ENCODE peak calls at places on chromosomes 7 and 10, in four cellular contexts. I is GM23338, H is Peyer's patch, Y is GM23248. P is an unnamed sample.

GRCh38 chr7:30468791-30469190 is 9.8 kb downstream of the NOD1 start:
- DNase-seq in I (no peak), H (no peak), Y (peak; percentile 77), P (no peak)

GRCh38 chr10:70445718-70446485 is 4.4 kb upstream of the NODAL start:
- DNase-seq in I (peak; percentile 65), H (no peak), Y (peak; percentile 36), P (no peak)

GRCh38 chr7:73909996-73910395 is 49.0 kb downstream of the TMEM270 start:
- DNase-seq in Y (no peak), I (no peak), H (no peak), P (no peak)

GRCh38 chr10:58157076-58157766 is 110.5 kb downstream of the IPMK start:
- DNase-seq in I (no peak), H (no peak), Y (peak; percentile 99), P (no peak)

GRCh38 chr10:35789996-35790395 is 147.9 kb upstream of the FZD8 start:
- DNase-seq in I (no peak), Y (peak; percentile 71), H (no peak), P (no peak)

GRCh38 chr10:63703113-63703670 is 182.0 kb downstream of the REEP3 start:
- DNase-seq in I (peak; percentile 15), H (no peak), Y (no peak), P (no peak)

GRCh38 chr10:72068901-72069446 is 19.4 kb downstream of the SPOCK2 start:
- DNase-seq in Y (no peak), H (no peak), I (no peak), P (no peak)

GRCh38 chr7:39465055-39465929 is 100.9 kb upstream of the YAE1 start:
- DNase-seq in H (no peak), I (peak; percentile 91), Y (peak; percentile 83), P (peak; percentile 67)

GRCh38 chr10:51010977-51011376 is 63.3 kb upstream of the PRKG1 start:
- DNase-seq in Y (peak; percentile 62), H (no peak), I (peak; percentile 71), P (no peak)

GRCh38 chr10:3074145-3074665 is 6.9 kb downstream of the PFKP start:
- DNase-seq in I (no peak), Y (no peak), H (no peak), P (no peak)

GRCh38 chr10:97154162-97154561 is 31.6 kb downstream of the SLIT1 start:
- DNase-seq in Y (no peak), I (no peak), H (no peak), P (no peak)

GRCh38 chr10:97150616-97151015 is 35.1 kb downstream of the SLIT1 start:
- DNase-seq in I (no peak), H (no peak), Y (no peak), P (no peak)

GRCh38 chr10:97151307-97151914 is 34.3 kb downstream of the SLIT1 start:
- DNase-seq in H (no peak), I (no peak), Y (no peak), P (no peak)

GRCh38 chr10:97154789-97155188 is 31.0 kb downstream of the SLIT1 start:
- DNase-seq in I (no peak), H (no peak), Y (no peak), P (no peak)

GRCh38 chr10:97153276-97153850 is 32.4 kb downstream of the SLIT1 start:
- DNase-seq in Y (no peak), I (no peak), H (no peak), P (no peak)
- H3K4me1 ChIP-seq in Y (no peaks in the 10 kb centered on the region), I (no peaks in the 10 kb centered on the region), H (no peaks in the 10 kb centered on the region), P (no peaks in the 10 kb centered on the region)

GRCh38 chr10:536371-536925 is 153.0 kb downstream of the DIP2C start:
- DNase-seq in I (no peak), H (no peak), Y (peak; percentile 77), P (no peak)
- H3K27ac ChIP-seq in I (no peak overlapping the region), H (no peak overlapping the region), Y (peak overlapping the region; percentile 8), P (no peak overlapping the region)

GRCh38 chr10:47340613-47341170 is 7.5 kb upstream of the RBP3 start:
- DNase-seq in Y (peak; percentile 59), H (peak; percentile 44), I (peak; percentile 69), P (peak; percentile 73)
- H3K27me3 ChIP-seq in Y (peaks cover 57% of the 10 kb centered on the region), H (no peaks in the 10 kb centered on the region), I (no peaks in the 10 kb centered on the region), P (no peaks in the 10 kb centered on the region)

GRCh38 chr7:83520706-83521105 is 128.2 kb downstream of the SEMA3E start:
- DNase-seq in H (no peak), I (no peak), Y (no peak), P (no peak)
- H3K4me1 ChIP-seq in H (no peaks in the 10 kb centered on the region), I (peaks cover 13% of the 10 kb centered on the region), Y (peaks cover 6% of the 10 kb centered on the region), P (no peaks in the 10 kb centered on the region)

GRCh38 chr7:2520808-2521146 is 1.2 kb downstream of the LFNG start:
- DNase-seq in Y (peak; percentile 53), H (no peak), I (no peak), P (no peak)

GRCh38 chr7:2522780-2523433 is 3.3 kb downstream of the LFNG start:
- DNase-seq in Y (peak; percentile 52), I (peak; percentile 86), H (no peak), P (no peak)

GRCh38 chr7:2520131-2520807 is 695 bp downstream of the LFNG start:
- DNase-seq in Y (peak; percentile 60), H (peak; percentile 59), I (peak; percentile 47), P (no peak)

GRCh38 chr7:2521952-2522591 is 2.5 kb downstream of the LFNG start:
- DNase-seq in I (no peak), H (no peak), Y (peak; percentile 37), P (no peak)

DNA sequence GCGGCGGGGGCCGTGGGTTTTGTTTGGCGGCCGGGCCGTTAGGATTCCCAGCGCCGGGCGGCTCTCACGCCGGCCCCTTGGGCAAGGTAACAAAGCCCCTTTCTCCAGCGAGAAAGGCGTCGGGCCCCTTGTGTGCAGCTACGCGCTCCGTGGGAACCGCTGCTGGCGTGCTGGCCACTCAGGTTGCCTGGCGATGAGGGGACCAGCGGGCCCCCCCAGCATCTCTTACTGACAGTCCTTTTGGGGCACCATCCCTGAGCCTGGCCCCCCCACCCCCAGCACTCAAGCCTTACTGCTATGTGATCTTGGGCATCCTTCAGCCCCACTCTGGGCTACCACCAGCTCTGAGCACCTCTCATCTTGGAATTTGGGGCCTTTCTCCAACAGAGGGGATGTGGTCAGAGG is 1.8 kb downstream of the LFNG start:
- DNase-seq in Y (no peak), I (no peak), H (no peak), P (no peak)
- H3K27ac ChIP-seq in Y (no peak overlapping the region), I (no peak overlapping the region), H (peak overlapping the region; percentile 90), P (no peak overlapping the region)

GRCh38 chr10:110648743-110649651 is 4.9 kb downstream of the RBM20 start:
- DNase-seq in I (no peak), Y (peak; percentile 50), H (no peak), P (no peak)

GRCh38 chr10:110644598-110645462 is 694 bp downstream of the RBM20 start:
- DNase-seq in I (no peak), Y (no peak), H (no peak), P (no peak)

GRCh38 chr10:110643670-110644597 is at the start of gene RBM20:
- DNase-seq in H (no peak), Y (peak; percentile 58), I (peak; percentile 52), P (no peak)

GRCh38 chr10:110647136-110647430 is 2.9 kb downstream of the RBM20 start:
- DNase-seq in H (no peak), I (no peak), Y (no peak), P (no peak)

GRCh38 chr10:110646417-110647135 is 2.4 kb downstream of the RBM20 start:
- DNase-seq in H (no peak), Y (no peak), I (no peak), P (no peak)
- H3K27me3 ChIP-seq in H (no peaks in the 10 kb centered on the region), Y (peaks cover 61% of the 10 kb centered on the region), I (peaks cover 61% of the 10 kb centered on the region), P (no peaks in the 10 kb centered on the region)

GRCh38 chr10:96695975-96696634 is 24.2 kb downstream of the PIK3AP1 start:
- DNase-seq in Y (no peak), I (no peak), H (no peak), P (no peak)
- H3K4me1 ChIP-seq in Y (peaks cover 5% of the 10 kb centered on the region), I (peaks cover 3% of the 10 kb centered on the region), H (no peaks in the 10 kb centered on the region), P (peaks cover 3% of the 10 kb centered on the region)

GRCh38 chr10:73655257-73655989 is 406 bp downstream of the SYNPO2L start:
- DNase-seq in I (no peak), H (no peak), Y (no peak), P (no peak)
- H3K27ac ChIP-seq in I (no peak overlapping the region), H (no peak overlapping the region), Y (no peak overlapping the region), P (peak overlapping the region; percentile 74)

GRCh38 chr10:133231244-133231945 is 1.4 kb downstream of the UTF1 start:
- DNase-seq in H (no peak), Y (no peak), I (no peak), P (no peak)
- H3K27me3 ChIP-seq in H (no peaks in the 10 kb centered on the region), Y (peaks cover 62% of the 10 kb centered on the region), I (peaks cover 56% of the 10 kb centered on the region), P (peaks cover 8% of the 10 kb centered on the region)